ENCODE peak calls at places on chromosome 10, in ten cellular contexts. A, M, O, S, F, Y, N, Z, L and X are unnamed samples.

GRCh38 chr10:34327184-34327583 is 487.9 kb downstream of the PARD3 start:
- DNase-seq in A (no peak), M (no peak), O (no peak), S (no peak), F (no peak), Y (no peak), N (no peak), Z (no peak), L (no peak), X (no peak)

GRCh38 chr10:11344550-11344949 is 266.9 kb downstream of the USP6NL start:
- DNase-seq in A (no peak), M (peak), O (no peak), S (no peak), F (peak), Y (no peak), N (no peak), Z (no peak), L (no peak), X (no peak)

GRCh38 chr10:35007858-35008301 is 82.3 kb downstream of the CUL2 start:
- DNase-seq in A (peak), M (peak), O (no peak), S (no peak), F (no peak), Y (no peak), N (peak), Z (no peak), L (no peak), X (peak)

GRCh38 chr10:35184527-35185171 is 58.0 kb downstream of the CREM start:
- DNase-seq in A (no peak), M (no peak), O (no peak), S (no peak), F (no peak), Y (no peak), N (no peak), Z (no peak), L (peak), X (no peak)

GRCh38 chr10:54665122-54665521 is 135.9 kb downstream of the PCDH15 start:
- DNase-seq in A (no peak), M (no peak), O (no peak), S (no peak), F (no peak), Y (no peak), N (no peak), Z (no peak), L (no peak), X (peak)

GRCh38 chr10:72461085-72461484 is 106.4 kb upstream of the DNAJB12 start:
- DNase-seq in A (no peak), M (no peak), O (no peak), S (no peak), F (no peak), Y (no peak), N (no peak), Z (no peak), L (no peak), X (no peak)

GRCh38 chr10:30172663-30173062 is 113.3 kb upstream of the JCAD start:
- DNase-seq in A (no peak), M (no peak), O (no peak), S (no peak), F (no peak), Y (no peak), N (no peak), Z (no peak), L (no peak), X (no peak)

GRCh38 chr10:86678999-86679792 is 10.9 kb downstream of the LDB3 start:
- DNase-seq in A (no peak), M (no peak), O (no peak), S (no peak), F (no peak), Y (no peak), N (no peak), Z (no peak), L (no peak), X (no peak)

GRCh38 chr10:1324914-1325313 is 268.7 kb downstream of the WDR37 start:
- DNase-seq in A (no peak), M (no peak), O (no peak), S (no peak), F (no peak), Y (no peak), N (no peak), Z (no peak), L (no peak), X (no peak)

GRCh38 chr10:23230582-23230981 is 38.5 kb downstream of the PTF1A start:
- DNase-seq in A (no peak), M (no peak), O (no peak), S (no peak), F (no peak), Y (no peak), N (no peak), Z (no peak), L (no peak), X (no peak)

GRCh38 chr10:118258285-118258684 is 83.8 kb downstream of the FAM204A start:
- DNase-seq in A (no peak), M (no peak), O (no peak), S (peak), F (no peak), Y (no peak), N (no peak), Z (no peak), L (no peak), X (no peak)

GRCh38 chr10:92891885-92892705 is 43.8 kb downstream of the EXOC6 start:
- DNase-seq in A (peak), M (peak), O (peak), S (no peak), F (peak), Y (peak), N (peak), Z (peak), L (no peak), X (peak)

GRCh38 chr10:35781643-35782035 is 139.5 kb upstream of the FZD8 start:
- DNase-seq in A (no peak), M (peak), O (no peak), S (no peak), F (peak), Y (peak), N (no peak), Z (no peak), L (peak), X (no peak)

GRCh38 chr10:80530816-80531215 is 6.9 kb upstream of the SH2D4B start:
- DNase-seq in A (no peak), M (no peak), O (no peak), S (no peak), F (no peak), Y (no peak), N (no peak), Z (no peak), L (no peak), X (no peak)

GRCh38 chr10:29993319-29993876 is 66.0 kb downstream of the JCAD start:
- DNase-seq in A (no peak), M (no peak), O (no peak), S (no peak), F (no peak), Y (no peak), N (no peak), Z (no peak), L (no peak), X (no peak)

GRCh38 chr10:86004310-86004709 is 362.3 kb downstream of the GRID1 start:
- DNase-seq in A (no peak), M (no peak), O (no peak), S (no peak), F (no peak), Y (no peak), N (no peak), Z (no peak), L (no peak), X (no peak)

GRCh38 chr10:12847361-12847975 is 154.0 kb downstream of the CCDC3 start:
- DNase-seq in A (no peak), M (peak), O (no peak), S (no peak), F (peak), Y (no peak), N (no peak), Z (peak), L (peak), X (no peak)

GRCh38 chr10:34116780-34117179 is 698.3 kb downstream of the PARD3 start:
- DNase-seq in A (no peak), M (peak), O (no peak), S (no peak), F (no peak), Y (peak), N (no peak), Z (no peak), L (no peak), X (no peak)

GRCh38 chr10:24000271-24000813 is 208.6 kb upstream of the KIAA1217 start:
- DNase-seq in A (no peak), M (no peak), O (no peak), S (no peak), F (no peak), Y (no peak), N (no peak), Z (no peak), L (no peak), X (no peak)

GRCh38 chr10:94076325-94076841 is 82.7 kb downstream of the PLCE1 start:
- DNase-seq in A (peak), M (peak), O (no peak), S (no peak), F (no peak), Y (peak), N (peak), Z (no peak), L (no peak), X (peak)

GRCh38 chr10:110311357-110311949 is 6.7 kb upstream of the SMNDC1 start:
- DNase-seq in A (peak), M (peak), O (peak), S (peak), F (peak), Y (peak), N (peak), Z (peak), L (peak), X (peak)

GRCh38 chr10:34223658-34224057 is 591.4 kb downstream of the PARD3 start:
- DNase-seq in A (no peak), M (no peak), O (no peak), S (no peak), F (no peak), Y (no peak), N (no peak), Z (no peak), L (no peak), X (no peak)

GRCh38 chr10:110042181-110042580 is 34.4 kb downstream of the ADD3 start:
- DNase-seq in A (peak), M (no peak), O (no peak), S (no peak), F (no peak), Y (no peak), N (peak), Z (no peak), L (no peak), X (peak)

GRCh38 chr10:23370106-23370505 is 25.5 kb upstream of the C10orf67 start:
- DNase-seq in A (peak), M (no peak), O (no peak), S (no peak), F (no peak), Y (peak), N (no peak), Z (no peak), L (no peak), X (no peak)

GRCh38 chr10:103736763-103737162 is 118.6 kb downstream of the SH3PXD2A start:
- DNase-seq in A (no peak), M (peak), O (peak), S (peak), F (peak), Y (no peak), N (no peak), Z (peak), L (peak), X (no peak)

GRCh38 chr10:25125151-25125550 is 49.6 kb upstream of the GPR158 start:
- DNase-seq in A (no peak), M (peak), O (no peak), S (peak), F (peak), Y (no peak), N (no peak), Z (no peak), L (no peak), X (no peak)

GRCh38 chr10:69968830-69969229 is 83.8 kb upstream of the MACROH2A2 start:
- DNase-seq in A (peak), M (peak), O (no peak), S (no peak), F (no peak), Y (peak), N (no peak), Z (peak), L (no peak), X (no peak)

GRCh38 chr10:28533571-28534304 is 820 bp downstream of the WAC start:
- DNase-seq in A (peak), M (peak), O (no peak), S (peak), F (peak), Y (peak), N (no peak), Z (no peak), L (peak), X (peak)

GRCh38 chr10:127195041-127195506 is 1.3 kb downstream of the INSYN2A start:
- DNase-seq in A (no peak), M (peak), O (no peak), S (no peak), F (peak), Y (no peak), N (no peak), Z (no peak), L (no peak), X (peak)

GRCh38 chr10:8280946-8281345 is 226.5 kb downstream of the GATA3 start:
- DNase-seq in A (no peak), M (no peak), O (no peak), S (no peak), F (no peak), Y (no peak), N (no peak), Z (no peak), L (no peak), X (no peak)

GRCh38 chr10:31157125-31157983 is 125.7 kb upstream of the ZNF438 start:
- DNase-seq in A (peak), M (no peak), O (no peak), S (no peak), F (no peak), Y (peak), N (peak), Z (no peak), L (no peak), X (peak)

GRCh38 chr10:13439771-13440708 is 88.8 kb downstream of the BEND7 start:
- DNase-seq in A (no peak), M (peak), O (no peak), S (peak), F (peak), Y (peak), N (no peak), Z (no peak), L (peak), X (peak)

GRCh38 chr10:13074562-13075451 is 25.2 kb upstream of the OPTN start:
- DNase-seq in A (peak), M (peak), O (peak), S (peak), F (peak), Y (peak), N (peak), Z (peak), L (peak), X (peak)

DNA sequence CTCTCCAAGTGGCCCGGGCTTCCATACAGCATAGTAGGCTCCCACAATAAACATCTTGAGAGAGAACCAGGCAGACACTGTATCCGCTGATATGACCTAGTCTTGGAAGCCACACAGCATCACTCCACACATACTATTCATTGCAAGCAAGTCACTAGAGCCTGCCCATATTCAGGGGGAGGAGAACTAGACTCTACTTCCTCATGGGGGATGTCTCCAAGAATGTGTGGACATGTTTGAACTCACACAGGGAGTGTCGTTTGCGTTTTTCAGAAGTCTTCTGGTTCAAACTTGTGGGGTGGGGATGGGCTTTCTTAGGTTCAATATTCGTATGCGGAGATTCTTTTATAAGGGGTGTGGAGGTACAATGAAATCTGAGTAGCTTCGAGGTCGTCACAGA is 232.6 kb upstream of the HABP2 start:
- DNase-seq in A (no peak), M (no peak), O (no peak), S (no peak), F (no peak), Y (no peak), N (no peak), Z (no peak), L (no peak), X (no peak)
- H2AFZ ChIP-seq in A (no peak), M (no peak), O (no peak), S (no peak), F (no peak), Y (no peak), N (no peak), Z (no peak), L (no peak), X (no peak)

GRCh38 chr10:75404335-75405200 is 3.0 kb upstream of the ZNF503 start:
- DNase-seq in A (no peak), M (peak), O (peak), S (peak), F (peak), Y (peak), N (no peak), Z (no peak), L (no peak), X (peak)

GRCh38 chr10:75407716-75408511 is 6.3 kb upstream of the ZNF503 start:
- DNase-seq in A (no peak), M (peak), O (peak), S (peak), F (peak), Y (peak), N (no peak), Z (no peak), L (no peak), X (peak)

GRCh38 chr10:75405201-75406143 is 3.9 kb upstream of the ZNF503 start:
- DNase-seq in A (no peak), M (peak), O (peak), S (peak), F (peak), Y (peak), N (peak), Z (no peak), L (no peak), X (peak)

GRCh38 chr10:75407296-75407715 is 5.7 kb upstream of the ZNF503 start:
- DNase-seq in A (no peak), M (peak), O (no peak), S (peak), F (peak), Y (no peak), N (no peak), Z (no peak), L (no peak), X (no peak)

DNA sequence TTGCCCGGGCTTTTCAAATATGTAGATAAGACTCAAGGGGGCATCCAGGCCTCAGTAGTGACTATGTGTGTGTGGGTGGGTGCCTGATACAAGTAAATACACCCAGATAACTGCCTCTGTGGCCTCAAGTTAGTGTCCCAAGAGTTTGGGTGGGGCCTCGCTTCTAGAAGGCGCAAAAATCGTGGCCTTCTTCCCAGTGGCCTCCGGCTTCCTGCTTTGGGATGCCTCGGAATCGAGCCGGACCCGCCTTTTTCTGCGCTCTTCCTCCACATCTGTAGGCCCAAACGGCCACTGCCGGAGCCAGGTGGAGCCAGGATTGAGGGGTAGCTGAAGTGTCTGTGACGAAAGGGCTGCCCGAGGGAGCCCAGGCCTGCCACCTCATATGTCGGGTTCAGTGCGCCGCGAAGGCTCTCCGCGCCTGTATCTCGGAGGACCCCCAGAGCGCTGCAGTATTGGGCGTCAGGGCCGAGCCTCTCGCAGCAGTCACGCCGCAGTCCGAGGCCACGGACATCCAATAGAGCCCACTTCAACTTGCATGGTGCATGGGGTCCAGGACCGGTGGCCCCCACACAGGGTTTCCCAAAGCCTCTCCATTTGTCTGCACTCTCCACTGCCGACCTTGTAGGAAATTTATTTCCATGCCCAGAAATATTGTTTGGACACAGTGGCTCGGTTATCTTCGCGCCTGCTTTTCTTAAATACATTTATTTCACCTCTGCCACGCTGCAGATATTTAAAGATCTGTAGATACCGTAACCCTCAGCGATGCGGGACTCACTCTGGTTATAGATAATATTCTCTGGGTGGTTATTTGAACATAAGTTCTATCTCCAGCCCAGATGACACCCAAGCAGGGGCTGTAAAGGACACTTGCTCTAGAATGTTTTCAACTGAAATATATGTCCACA is 4.8 kb upstream of the ZNF503 start:
- DNase-seq in A (no peak), M (peak), O (peak), S (peak), F (peak), Y (peak), N (no peak), Z (no peak), L (no peak), X (no peak)
- H2AFZ ChIP-seq in A (peak), M (no peak), O (no peak), S (peak), F (no peak), Y (no peak), N (peak), Z (no peak), L (no peak), X (no peak)

GRCh38 chr10:132001238-132001977 is 19.7 kb upstream of the BNIP3 start:
- DNase-seq in A (peak), M (peak), O (no peak), S (no peak), F (peak), Y (no peak), N (peak), Z (no peak), L (no peak), X (peak)
- H2AFZ ChIP-seq in A (peak), M (peak), O (no peak), S (peak), F (no peak), Y (no peak), N (no peak), Z (peak), L (no peak), X (no peak)

GRCh38 chr10:6222755-6223154 is 20.0 kb downstream of the PFKFB3 start:
- DNase-seq in A (no peak), M (no peak), O (no peak), S (no peak), F (no peak), Y (no peak), N (no peak), Z (no peak), L (no peak), X (no peak)
- H2AFZ ChIP-seq in A (peak), M (no peak), O (no peak), S (no peak), F (no peak), Y (no peak), N (no peak), Z (no peak), L (no peak), X (no peak)

GRCh38 chr10:44864042-44864436 is 47.1 kb upstream of the TMEM72 start:
- DNase-seq in A (no peak), M (peak), O (no peak), S (peak), F (peak), Y (peak), N (no peak), Z (no peak), L (no peak), X (peak)
- H2AFZ ChIP-seq in A (peak), M (peak), O (no peak), S (peak), F (peak), Y (peak), N (peak), Z (peak), L (peak), X (peak)

GRCh38 chr10:132422931-132423813 is 26.2 kb downstream of the PWWP2B start:
- DNase-seq in A (no peak), M (no peak), O (no peak), S (no peak), F (no peak), Y (no peak), N (no peak), Z (no peak), L (peak), X (no peak)
- H2AFZ ChIP-seq in A (peak), M (no peak), O (no peak), S (no peak), F (no peak), Y (no peak), N (peak), Z (no peak), L (peak), X (no peak)

DNA sequence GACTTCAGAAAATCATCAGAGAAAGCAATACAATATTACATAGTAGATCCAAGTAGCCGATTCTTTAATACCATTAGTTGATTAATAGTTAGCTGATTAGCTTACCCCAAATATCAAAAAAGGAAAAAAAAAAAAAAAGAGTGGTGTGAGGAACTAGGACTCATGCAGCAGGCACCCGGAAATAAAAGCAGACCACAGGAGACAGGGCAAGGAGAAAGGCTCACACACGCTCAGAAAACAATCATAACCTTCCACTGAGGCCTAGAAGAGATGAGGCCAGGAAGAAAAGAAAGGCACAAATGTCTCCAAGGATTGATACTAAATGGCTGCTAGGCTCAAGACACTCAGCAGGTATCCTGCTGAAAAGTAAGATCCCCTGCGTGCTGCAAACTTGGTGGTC is 25.9 kb downstream of the TRDMT1 start:
- DNase-seq in A (peak), M (no peak), O (no peak), S (no peak), F (no peak), Y (no peak), N (peak), Z (no peak), L (no peak), X (peak)
- H2AFZ ChIP-seq in A (peak), M (no peak), O (no peak), S (peak), F (no peak), Y (no peak), N (peak), Z (no peak), L (no peak), X (peak)